ENCODE peak calls at places on chromosomes 2 and 18, in seven cellular contexts. H, I, W, P, L, Z and J are unnamed samples.

GRCh38 chr2:219400562-219400961 is 12.8 kb upstream of the DNPEP start:
- DNase-seq in Z (no peak), H (no peak), W (no peak), I (no peak), L (no peak), P (no peak), J (no peak)

GRCh38 chr2:203790134-203790533 is 77.4 kb upstream of the CTLA4 start:
- DNase-seq in Z (no peak), P (no peak), H (no peak), I (no peak), L (no peak), W (no peak), J (no peak)

GRCh38 chr2:60247471-60247870 is 306.0 kb downstream of the BCL11A start:
- DNase-seq in P (no peak), L (no peak), Z (no peak), W (no peak), H (no peak), I (no peak), J (no peak)

GRCh38 chr2:41572154-41572553 is 475.7 kb upstream of the PKDCC start:
- DNase-seq in H (no peak), W (no peak), Z (no peak), P (no peak), I (no peak), L (no peak), J (no peak)

GRCh38 chr2:65539633-65540032 is 107.2 kb upstream of the SPRED2 start:
- DNase-seq in W (no peak), H (no peak), I (no peak), Z (no peak), P (no peak), L (no peak), J (no peak)

GRCh38 chr2:217075225-217075802 is 215.4 kb upstream of the TNP1 start:
- DNase-seq in H (peak; percentile 13), L (no peak), W (no peak), Z (no peak), P (no peak), I (no peak), J (no peak)

GRCh38 chr2:119260636-119261497 is 37.2 kb downstream of the STEAP3 start:
- DNase-seq in W (no peak), H (no peak), L (no peak), I (no peak), Z (no peak), P (no peak), J (no peak)

GRCh38 chr2:99777266-99777640 is 287.4 kb upstream of the REV1 start:
- DNase-seq in L (no peak), W (no peak), Z (no peak), H (no peak), P (no peak), I (no peak), J (no peak)

GRCh38 chr18:71293322-71293721 is 1004.5 kb downstream of the SOCS6 start:
- DNase-seq in L (no peak), I (peak; percentile 24), W (no peak), P (no peak), H (no peak), Z (no peak), J (no peak)

GRCh38 chr2:238170386-238171071 is 11.8 kb downstream of the ERFE start:
- DNase-seq in P (peak; percentile 50), H (no peak), W (no peak), Z (no peak), I (no peak), L (no peak), J (no peak)

GRCh38 chr2:121297217-121297830 is 12.3 kb upstream of the TFCP2L1 start:
- DNase-seq in Z (no peak), H (no peak), L (no peak), W (peak; percentile 42), P (no peak), I (peak; percentile 54), J (no peak)

GRCh38 chr2:131008967-131009366 is 84.3 kb downstream of the FAM168B start:
- DNase-seq in I (no peak), Z (no peak), L (no peak), H (no peak), P (no peak), W (no peak), J (no peak)

GRCh38 chr2:231910771-231911170 is 15.4 kb downstream of the NPPC start:
- DNase-seq in P (no peak), H (no peak), W (no peak), I (no peak), Z (no peak), L (peak; percentile 17), J (no peak)

GRCh38 chr2:88686320-88686719 is 5.2 kb upstream of the RPIA start:
- DNase-seq in L (no peak), P (no peak), W (no peak), I (no peak), Z (no peak), H (no peak), J (no peak)

GRCh38 chr2:88687384-88687783 is 4.1 kb upstream of the RPIA start:
- DNase-seq in W (no peak), I (no peak), Z (no peak), P (no peak), L (no peak), H (no peak), J (no peak)

GRCh38 chr2:88680916-88681315 is 10.6 kb upstream of the RPIA start:
- DNase-seq in L (no peak), Z (no peak), W (no peak), P (no peak), H (no peak), I (no peak), J (no peak)

GRCh38 chr2:88683160-88684021 is 8.1 kb upstream of the RPIA start:
- DNase-seq in I (no peak), L (peak; percentile 61), W (no peak), P (no peak), H (no peak), Z (no peak), J (no peak)

GRCh38 chr2:88684519-88684918 is 7.0 kb upstream of the RPIA start:
- DNase-seq in P (no peak), Z (no peak), I (no peak), H (no peak), L (no peak), W (no peak), J (no peak)
- H3K9me3 ChIP-seq in P (no peaks in the 10 kb centered on the region), Z (peaks cover 7% of the 10 kb centered on the region), I (peaks cover 38% of the 10 kb centered on the region), H (no peaks in the 10 kb centered on the region), L (peaks cover 47% of the 10 kb centered on the region), W (peaks cover 6% of the 10 kb centered on the region), J (peaks cover 5% of the 10 kb centered on the region)

GRCh38 chr2:38178556-38179419 is 102.8 kb upstream of the CYP1B1 start:
- DNase-seq in W (peak; percentile 48), H (peak; percentile 53), Z (no peak), L (no peak), I (peak; percentile 19), P (no peak), J (no peak)
- H3K27ac ChIP-seq in W (peak overlapping the region; percentile 25), H (peak overlapping the region; percentile 41), Z (no peak overlapping the region), L (no peak overlapping the region), I (no peak overlapping the region), P (peak overlapping the region; percentile 37), J (no peak overlapping the region)

GRCh38 chr2:10591207-10591606 is 98.6 kb downstream of the NOL10 start:
- DNase-seq in L (no peak), I (no peak), W (no peak), P (no peak), H (no peak), Z (no peak), J (no peak)
- H3K9me3 ChIP-seq in L (no peaks in the 10 kb centered on the region), I (no peaks in the 10 kb centered on the region), W (no peaks in the 10 kb centered on the region), P (no peaks in the 10 kb centered on the region), H (no peaks in the 10 kb centered on the region), Z (no peaks in the 10 kb centered on the region), J (no peaks in the 10 kb centered on the region)

GRCh38 chr2:240376739-240377138 is 58.7 kb upstream of the GPC1 start:
- DNase-seq in H (no peak), W (no peak), P (no peak), L (no peak), Z (no peak), I (no peak), J (no peak)

GRCh38 chr2:240377366-240377765 is 58.1 kb upstream of the GPC1 start:
- DNase-seq in Z (no peak), H (no peak), W (no peak), I (no peak), L (no peak), P (no peak), J (no peak)

GRCh38 chr2:240373289-240373885 is 62.1 kb upstream of the GPC1 start:
- DNase-seq in Z (no peak), H (no peak), L (no peak), W (no peak), P (no peak), I (no peak), J (no peak)

GRCh38 chr2:240374085-240374907 is 61.2 kb upstream of the GPC1 start:
- DNase-seq in L (no peak), W (peak; percentile 93), Z (peak; percentile 81), P (peak; percentile 67), H (no peak), I (peak; percentile 65), J (no peak)

GRCh38 chr2:240375024-240375645 is 60.3 kb upstream of the GPC1 start:
- DNase-seq in Z (no peak), P (no peak), I (no peak), L (no peak), W (no peak), H (no peak), J (no peak)
- H3K27ac ChIP-seq in Z (no peak overlapping the region), P (no peak overlapping the region), I (no peak overlapping the region), L (no peak overlapping the region), W (no peak overlapping the region), H (no peak overlapping the region), J (no peak overlapping the region)

DNA sequence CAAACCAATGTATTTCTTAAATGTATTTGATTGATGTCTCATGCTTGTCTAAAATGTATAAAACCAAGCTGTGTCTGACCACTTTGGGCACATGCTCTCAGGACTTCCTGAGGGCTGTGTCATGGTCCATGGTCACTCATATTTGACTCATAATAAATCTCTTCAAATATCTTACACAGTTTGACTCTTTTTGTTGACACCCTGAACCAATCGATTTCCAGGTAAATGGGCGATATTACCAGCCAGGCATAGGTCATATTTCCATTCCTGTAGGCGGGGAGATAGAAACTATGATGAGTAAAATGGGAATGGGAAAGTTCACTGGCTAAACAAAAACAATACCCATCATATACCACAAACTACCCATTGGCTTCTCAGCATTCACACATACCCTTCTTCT is 9.3 kb upstream of the TRAPPC8 start:
- DNase-seq in I (no peak), Z (no peak), W (no peak), P (no peak), L (no peak), H (no peak), J (no peak)
- H3K9me3 ChIP-seq in I (no peaks in the 10 kb centered on the region), Z (no peaks in the 10 kb centered on the region), W (no peaks in the 10 kb centered on the region), P (no peaks in the 10 kb centered on the region), L (no peaks in the 10 kb centered on the region), H (no peaks in the 10 kb centered on the region), J (no peaks in the 10 kb centered on the region)